ENCODE peak calls at places on chromosomes 6 and 20, in six cellular contexts. K, G, F, I, E and V are unnamed samples. For H3K4me1, the result is how much of the 10 kb centered on the place peaks cover.

GRCh38 chr20:60804918-60805631 is 447.0 kb upstream of the CDH4 start:
- DNase-seq in K (no peak), F (no peak), E (no peak), I (no peak), G (no peak), V (peak)

GRCh38 chr6:101413773-101414172 is 20.3 kb downstream of the GRIK2 start:
- DNase-seq in G (no peak), E (no peak), I (no peak), K (no peak), F (no peak), V (no peak)

GRCh38 chr6:107800564-107801164 is 23.4 kb downstream of the SCML4 start:
- DNase-seq in K (no peak), I (no peak), E (no peak), G (no peak), F (no peak), V (peak)

GRCh38 chr6:119881416-119881815 is 531.9 kb upstream of the MAN1A1 start:
- DNase-seq in F (no peak), G (no peak), I (peak), E (no peak), K (no peak), V (no peak)

GRCh38 chr6:90148867-90149266 is 147.8 kb downstream of the BACH2 start:
- DNase-seq in K (no peak), F (no peak), E (peak), G (no peak), I (no peak), V (no peak)

GRCh38 chr6:54716869-54717268 is 129.7 kb upstream of the FAM83B start:
- DNase-seq in G (no peak), E (no peak), I (no peak), K (no peak), F (no peak), V (peak)

GRCh38 chr6:69164564-69165252 is 529.6 kb downstream of the ADGRB3 start:
- DNase-seq in G (no peak), K (no peak), F (no peak), I (peak), E (peak), V (peak)

GRCh38 chr20:39880890-39881289 is 808.1 kb downstream of the MAFB start:
- DNase-seq in E (peak), F (peak), I (no peak), G (no peak), K (no peak), V (no peak)

GRCh38 chr6:35719830-35720733 is 16.8 kb upstream of the ARMC12 start:
- DNase-seq in F (no peak), I (no peak), K (no peak), E (no peak), G (peak), V (peak)

GRCh38 chr6:16240618-16241320 is 2.4 kb downstream of the GMPR start:
- DNase-seq in K (no peak), I (no peak), F (no peak), E (no peak), G (no peak), V (no peak)

GRCh38 chr6:119395192-119395591 is 45.6 kb upstream of the MAN1A1 start:
- DNase-seq in E (no peak), K (no peak), F (no peak), G (no peak), I (no peak), V (no peak)

GRCh38 chr6:52063584-52064400 is 23.6 kb downstream of the PKHD1 start:
- DNase-seq in I (peak), F (peak), G (no peak), K (peak), E (peak), V (peak)

GRCh38 chr6:42367353-42368011 is 84.2 kb downstream of the TRERF1 start:
- DNase-seq in G (no peak), E (no peak), I (no peak), K (peak), F (peak), V (no peak)

GRCh38 chr6:37373822-37374514 is 20.2 kb downstream of the RNF8 start:
- DNase-seq in E (no peak), I (no peak), G (no peak), K (no peak), F (no peak), V (no peak)

GRCh38 chr6:144006731-144007454 is 1.2 kb downstream of the PLAGL1 start:
- DNase-seq in E (peak), G (no peak), K (no peak), F (peak), I (no peak), V (peak)

GRCh38 chr6:133288662-133289061 is 47.5 kb downstream of the EYA4 start:
- DNase-seq in I (no peak), E (no peak), F (no peak), K (no peak), G (no peak), V (no peak)

GRCh38 chr20:18645196-18645745 is 57.4 kb downstream of the DTD1 start:
- DNase-seq in K (no peak), F (no peak), E (no peak), G (no peak), I (no peak), V (no peak)

GRCh38 chr6:100172322-100172713 is 178.3 kb upstream of the MCHR2 start:
- DNase-seq in G (no peak), I (peak), F (no peak), E (no peak), K (no peak), V (no peak)

GRCh38 chr20:47860049-47860830 is 75.0 kb upstream of the SULF2 start:
- DNase-seq in G (no peak), I (no peak), F (no peak), E (no peak), K (no peak), V (no peak)

GRCh38 chr6:52108128-52108527 is 20.7 kb upstream of the PKHD1 start:
- DNase-seq in E (no peak), F (no peak), K (no peak), I (no peak), G (no peak), V (no peak)

GRCh38 chr6:116251568-116252384 is 2.1 kb downstream of the TSPYL4 start:
- DNase-seq in G (no peak), I (peak), E (no peak), K (no peak), F (peak), V (no peak)

GRCh38 chr20:62133051-62133845 is 9.9 kb downstream of the PSMA7 start:
- DNase-seq in I (no peak), G (no peak), K (no peak), E (no peak), F (no peak), V (peak)

GRCh38 chr6:159090530-159091306 is 45.9 kb upstream of the TAGAP start:
- DNase-seq in G (no peak), F (no peak), K (no peak), E (no peak), I (no peak), V (no peak)

GRCh38 chr6:132354517-132355167 is 46.6 kb downstream of the MOXD1 start:
- DNase-seq in E (no peak), G (no peak), F (no peak), K (peak), I (no peak), V (no peak)

GRCh38 chr6:123393333-123393732 is 243.4 kb downstream of the TRDN start:
- DNase-seq in E (peak), I (peak), G (no peak), F (no peak), K (no peak), V (no peak)

GRCh38 chr6:122553697-122554096 is 56.5 kb upstream of the PKIB start:
- DNase-seq in F (no peak), E (no peak), K (no peak), G (no peak), I (no peak), V (no peak)

GRCh38 chr20:34971873-34972235 is 16.2 kb downstream of the MYH7B start:
- DNase-seq in F (no peak), I (no peak), G (no peak), E (no peak), K (no peak), V (no peak)

GRCh38 chr6:26500102-26500501 is at the start of gene BTN1A1:
- DNase-seq in F (no peak), K (no peak), G (no peak), E (peak), I (no peak), V (no peak)

GRCh38 chr6:71473908-71474307 is 185.3 kb downstream of the OGFRL1 start:
- DNase-seq in E (no peak), K (no peak), F (peak), I (no peak), G (peak), V (peak)

GRCh38 chr6:144244688-144245087 is 40.4 kb upstream of the UTRN start:
- DNase-seq in K (no peak), G (no peak), I (no peak), F (no peak), E (no peak), V (no peak)

GRCh38 chr20:17963114-17963897 is 5.3 kb downstream of the SNX5 start:
- DNase-seq in E (no peak), G (no peak), K (no peak), I (no peak), F (no peak), V (no peak)

GRCh38 chr6:35213824-35214756 is at the start of gene SCUBE3:
- DNase-seq in I (peak), G (no peak), E (peak), F (peak), K (no peak), V (peak)

GRCh38 chr20:62617711-62618483 is 24.4 kb upstream of the SLCO4A1 start:
- DNase-seq in F (peak), E (no peak), K (peak), G (peak), I (no peak), V (no peak)

GRCh38 chr20:9179193-9179802 is 110.4 kb downstream of the PLCB4 start:
- DNase-seq in F (no peak), G (no peak), E (no peak), K (no peak), I (no peak), V (peak)

GRCh38 chr6:98669371-98669770 is 165.0 kb upstream of the POU3F2 start:
- DNase-seq in E (no peak), K (no peak), G (no peak), I (no peak), F (no peak), V (no peak)

GRCh38 chr6:169384291-169384690 is 130.6 kb upstream of the THBS2 start:
- DNase-seq in F (no peak), E (no peak), G (no peak), I (no peak), K (no peak), V (no peak)

GRCh38 chr20:37316116-37316774 is 26.8 kb downstream of the MANBAL start:
- DNase-seq in K (peak), I (no peak), E (no peak), G (no peak), F (no peak), V (no peak)

GRCh38 chr20:23146111-23146640 is 60.1 kb upstream of the CD93 start:
- DNase-seq in I (no peak), F (no peak), G (peak), K (no peak), E (no peak), V (no peak)

GRCh38 chr20:23146857-23147256 is 60.7 kb upstream of the CD93 start:
- DNase-seq in I (no peak), G (no peak), E (no peak), K (no peak), F (no peak), V (no peak)

GRCh38 chr20:23147964-23148720 is 62.0 kb upstream of the CD93 start:
- DNase-seq in I (no peak), F (peak), G (peak), K (no peak), E (no peak), V (peak)

GRCh38 chr20:23148721-23149570 is 62.8 kb upstream of the CD93 start:
- DNase-seq in F (no peak), I (no peak), E (no peak), K (no peak), G (peak), V (no peak)

GRCh38 chr20:23147647-23147963 is 61.5 kb upstream of the CD93 start:
- DNase-seq in F (no peak), E (no peak), G (no peak), K (no peak), I (no peak), V (no peak)
- H3K4me1 ChIP-seq in F (half or more), E (under half), G (under half), K (under half), I (under half), V (under half)

GRCh38 chr6:29641430-29642213 is 8.6 kb upstream of the GABBR1 start:
- DNase-seq in K (peak), G (no peak), E (no peak), I (no peak), F (no peak), V (no peak)
- H3K4me1 ChIP-seq in K (under half), G (under half), E (under half), I (under half), F (under half), V (under half)

GRCh38 chr6:13117561-13117960 is 210.8 kb downstream of the TBC1D7 start:
- DNase-seq in F (no peak), K (no peak), G (no peak), I (no peak), E (no peak), V (no peak)
- H3K4me1 ChIP-seq in F (under half), K (under half), G (under half), I (under half), E (under half), V (under half)

GRCh38 chr6:33711140-33712129 is at the start of gene UQCC2:
- DNase-seq in E (peak), I (peak), F (peak), K (peak), G (peak), V (peak)
- H3K4me1 ChIP-seq in E (under half), I (under half), F (under half), K (under half), G (under half), V (under half)